ENCODE peak calls at places on chromosomes 2 and 18, in eight cellular contexts. One of them, this sample, is unnamed.

GRCh38 chr18:47986724-47987455 is 56.4 kb upstream of the SMAD2 start:
- DNase-seq in H4: no peak
- DNase-seq in RCC 7860: no peak
- DNase-seq in osteocyte: no peak
- DNase-seq in HuH-7: no peak
- DNase-seq in left colon: no peak
- DNase-seq in astrocyte of the spinal cord: no peak
- DNase-seq in RWPE1: no peak
- DNase-seq in this sample: no peak

GRCh38 chr2:220482751-220483150 is 855.3 kb downstream of the SLC4A3 start:
- DNase-seq in left colon: no peak
- DNase-seq in HuH-7: no peak
- DNase-seq in osteocyte: no peak
- DNase-seq in RCC 7860: no peak
- DNase-seq in astrocyte of the spinal cord: no peak
- DNase-seq in RWPE1: no peak
- DNase-seq in H4: no peak
- DNase-seq in this sample: no peak

GRCh38 chr2:174117951-174118930 is 130.1 kb downstream of the OLA1 start:
- DNase-seq in osteocyte: no peak
- DNase-seq in HuH-7: no peak
- DNase-seq in astrocyte of the spinal cord: peak
- DNase-seq in left colon: no peak
- DNase-seq in H4: peak
- DNase-seq in RWPE1: peak
- DNase-seq in RCC 7860: peak
- DNase-seq in this sample: peak

GRCh38 chr2:185484601-185485000 is 254.0 kb upstream of the FSIP2 start:
- DNase-seq in RCC 7860: no peak
- DNase-seq in HuH-7: no peak
- DNase-seq in osteocyte: no peak
- DNase-seq in H4: no peak
- DNase-seq in astrocyte of the spinal cord: no peak
- DNase-seq in left colon: no peak
- DNase-seq in RWPE1: no peak
- DNase-seq in this sample: no peak

GRCh38 chr2:224085246-224085645 is 46.2 kb upstream of the SERPINE2 start:
- DNase-seq in left colon: no peak
- DNase-seq in HuH-7: no peak
- DNase-seq in osteocyte: no peak
- DNase-seq in astrocyte of the spinal cord: peak
- DNase-seq in H4: no peak
- DNase-seq in RCC 7860: peak
- DNase-seq in RWPE1: peak
- DNase-seq in this sample: peak

GRCh38 chr2:167862787-167863186 is 384.6 kb downstream of the STK39 start:
- DNase-seq in astrocyte of the spinal cord: peak
- DNase-seq in RCC 7860: peak
- DNase-seq in H4: peak
- DNase-seq in osteocyte: no peak
- DNase-seq in RWPE1: peak
- DNase-seq in left colon: no peak
- DNase-seq in HuH-7: no peak
- DNase-seq in this sample: no peak

GRCh38 chr2:180255981-180256380 is 248.9 kb upstream of the CWC22 start:
- DNase-seq in astrocyte of the spinal cord: no peak
- DNase-seq in left colon: no peak
- DNase-seq in RWPE1: no peak
- DNase-seq in RCC 7860: no peak
- DNase-seq in HuH-7: no peak
- DNase-seq in osteocyte: no peak
- DNase-seq in H4: no peak
- DNase-seq in this sample: no peak

GRCh38 chr2:222280795-222281194 is 18.0 kb downstream of the PAX3 start:
- DNase-seq in HuH-7: no peak
- DNase-seq in RCC 7860: no peak
- DNase-seq in H4: no peak
- DNase-seq in osteocyte: no peak
- DNase-seq in RWPE1: no peak
- DNase-seq in astrocyte of the spinal cord: no peak
- DNase-seq in left colon: no peak
- DNase-seq in this sample: no peak

GRCh38 chr2:189096769-189097447 is 82.7 kb downstream of the COL5A2 start:
- DNase-seq in RWPE1: peak
- DNase-seq in RCC 7860: peak
- DNase-seq in H4: peak
- DNase-seq in left colon: no peak
- DNase-seq in HuH-7: no peak
- DNase-seq in astrocyte of the spinal cord: peak
- DNase-seq in osteocyte: no peak
- DNase-seq in this sample: peak

GRCh38 chr2:195663007-195663406 is 6.0 kb downstream of the SLC39A10 start:
- DNase-seq in astrocyte of the spinal cord: no peak
- DNase-seq in RCC 7860: no peak
- DNase-seq in left colon: no peak
- DNase-seq in RWPE1: no peak
- DNase-seq in H4: no peak
- DNase-seq in osteocyte: no peak
- DNase-seq in HuH-7: no peak
- DNase-seq in this sample: no peak

GRCh38 chr18:29147944-29148343 is 971.0 kb upstream of the CDH2 start:
- DNase-seq in HuH-7: no peak
- DNase-seq in osteocyte: no peak
- DNase-seq in astrocyte of the spinal cord: peak
- DNase-seq in RCC 7860: peak
- DNase-seq in H4: peak
- DNase-seq in RWPE1: no peak
- DNase-seq in left colon: no peak
- DNase-seq in this sample: peak

GRCh38 chr2:1736997-1737480 is 7.3 kb downstream of the PXDN start:
- DNase-seq in RWPE1: no peak
- DNase-seq in HuH-7: no peak
- DNase-seq in astrocyte of the spinal cord: peak
- DNase-seq in osteocyte: peak
- DNase-seq in left colon: no peak
- DNase-seq in H4: peak
- DNase-seq in RCC 7860: peak
- DNase-seq in this sample: no peak

GRCh38 chr2:42007596-42007995 is 40.2 kb upstream of the PKDCC start:
- DNase-seq in osteocyte: no peak
- DNase-seq in HuH-7: no peak
- DNase-seq in left colon: no peak
- DNase-seq in RCC 7860: no peak
- DNase-seq in astrocyte of the spinal cord: no peak
- DNase-seq in RWPE1: no peak
- DNase-seq in H4: no peak
- DNase-seq in this sample: no peak

GRCh38 chr2:219079417-219079816 is 18.7 kb upstream of the IHH start:
- DNase-seq in H4: no peak
- DNase-seq in osteocyte: no peak
- DNase-seq in RWPE1: no peak
- DNase-seq in HuH-7: no peak
- DNase-seq in RCC 7860: peak
- DNase-seq in left colon: peak
- DNase-seq in astrocyte of the spinal cord: peak
- DNase-seq in this sample: no peak

GRCh38 chr2:216683846-216684245 is 11.5 kb downstream of the IGFBP5 start:
- DNase-seq in astrocyte of the spinal cord: peak
- DNase-seq in HuH-7: no peak
- DNase-seq in RWPE1: peak
- DNase-seq in RCC 7860: no peak
- DNase-seq in left colon: peak
- DNase-seq in osteocyte: no peak
- DNase-seq in H4: peak
- DNase-seq in this sample: no peak

GRCh38 chr2:28716265-28716865 is 35.3 kb upstream of the PPP1CB start:
- DNase-seq in left colon: peak
- DNase-seq in RCC 7860: peak
- DNase-seq in HuH-7: no peak
- DNase-seq in RWPE1: peak
- DNase-seq in osteocyte: no peak
- DNase-seq in H4: peak
- DNase-seq in astrocyte of the spinal cord: peak
- DNase-seq in this sample: peak

GRCh38 chr2:52034706-52035105 is 1002.8 kb upstream of the NRXN1 start:
- DNase-seq in RWPE1: no peak
- DNase-seq in HuH-7: peak
- DNase-seq in osteocyte: no peak
- DNase-seq in astrocyte of the spinal cord: no peak
- DNase-seq in left colon: no peak
- DNase-seq in H4: no peak
- DNase-seq in RCC 7860: no peak
- DNase-seq in this sample: no peak

GRCh38 chr2:218990612-218991011 is 2.6 kb downstream of the CRYBA2 start:
- DNase-seq in H4: no peak
- DNase-seq in astrocyte of the spinal cord: no peak
- DNase-seq in HuH-7: no peak
- DNase-seq in left colon: no peak
- DNase-seq in osteocyte: no peak
- DNase-seq in RWPE1: no peak
- DNase-seq in RCC 7860: no peak
- DNase-seq in this sample: no peak

GRCh38 chr2:205474746-205475145 is 207.6 kb upstream of the NRP2 start:
- DNase-seq in RWPE1: no peak
- DNase-seq in osteocyte: no peak
- DNase-seq in left colon: no peak
- DNase-seq in HuH-7: no peak
- DNase-seq in astrocyte of the spinal cord: peak
- DNase-seq in H4: no peak
- DNase-seq in RCC 7860: no peak
- DNase-seq in this sample: no peak

GRCh38 chr2:238216651-238217184 is 13.2 kb upstream of the ILKAP start:
- DNase-seq in RWPE1: no peak
- DNase-seq in RCC 7860: no peak
- DNase-seq in astrocyte of the spinal cord: no peak
- DNase-seq in osteocyte: no peak
- DNase-seq in left colon: no peak
- DNase-seq in HuH-7: no peak
- DNase-seq in H4: no peak
- DNase-seq in this sample: no peak

GRCh38 chr2:116413659-116414058 is 1400.8 kb upstream of the DDX18 start:
- DNase-seq in H4: no peak
- DNase-seq in osteocyte: no peak
- DNase-seq in left colon: no peak
- DNase-seq in RWPE1: no peak
- DNase-seq in RCC 7860: no peak
- DNase-seq in astrocyte of the spinal cord: no peak
- DNase-seq in HuH-7: no peak
- DNase-seq in this sample: no peak

GRCh38 chr2:207632575-207633492 is 7.6 kb upstream of the METTL21A start:
- DNase-seq in osteocyte: no peak
- DNase-seq in astrocyte of the spinal cord: no peak
- DNase-seq in left colon: no peak
- DNase-seq in H4: peak
- DNase-seq in HuH-7: peak
- DNase-seq in RCC 7860: peak
- DNase-seq in RWPE1: peak
- DNase-seq in this sample: no peak

GRCh38 chr2:116810071-116810470 is 1004.4 kb upstream of the DDX18 start:
- DNase-seq in H4: no peak
- DNase-seq in HuH-7: no peak
- DNase-seq in RCC 7860: no peak
- DNase-seq in left colon: no peak
- DNase-seq in RWPE1: peak
- DNase-seq in osteocyte: no peak
- DNase-seq in astrocyte of the spinal cord: peak
- DNase-seq in this sample: no peak

GRCh38 chr2:186784930-186785329 is 64.0 kb downstream of the ZSWIM2 start:
- DNase-seq in RWPE1: no peak
- DNase-seq in astrocyte of the spinal cord: no peak
- DNase-seq in RCC 7860: no peak
- DNase-seq in left colon: no peak
- DNase-seq in H4: no peak
- DNase-seq in osteocyte: no peak
- DNase-seq in HuH-7: no peak
- DNase-seq in this sample: no peak

GRCh38 chr2:102473020-102473419 is at the start of gene SLC9A4:
- DNase-seq in astrocyte of the spinal cord: peak
- DNase-seq in RCC 7860: peak
- DNase-seq in left colon: no peak
- DNase-seq in H4: peak
- DNase-seq in RWPE1: peak
- DNase-seq in osteocyte: peak
- DNase-seq in HuH-7: peak
- DNase-seq in this sample: peak

GRCh38 chr2:111897630-111897923 is 830 bp upstream of the MERTK start:
- DNase-seq in HuH-7: no peak
- DNase-seq in RWPE1: no peak
- DNase-seq in osteocyte: no peak
- DNase-seq in H4: no peak
- DNase-seq in left colon: no peak
- DNase-seq in astrocyte of the spinal cord: peak
- DNase-seq in RCC 7860: no peak
- DNase-seq in this sample: no peak

GRCh38 chr18:24270937-24271380 is 126.7 kb downstream of the OSBPL1A start:
- DNase-seq in RWPE1: peak
- DNase-seq in HuH-7: peak
- DNase-seq in left colon: no peak
- DNase-seq in osteocyte: no peak
- DNase-seq in H4: peak
- DNase-seq in astrocyte of the spinal cord: peak
- DNase-seq in RCC 7860: no peak
- DNase-seq in this sample: peak

GRCh38 chr2:174014699-174015070 is 49.5 kb upstream of the SP3 start:
- DNase-seq in RCC 7860: no peak
- DNase-seq in RWPE1: no peak
- DNase-seq in HuH-7: no peak
- DNase-seq in left colon: no peak
- DNase-seq in H4: no peak
- DNase-seq in astrocyte of the spinal cord: no peak
- DNase-seq in osteocyte: no peak
- DNase-seq in this sample: no peak

GRCh38 chr2:131027566-131028528 is 65.4 kb downstream of the FAM168B start:
- DNase-seq in osteocyte: peak
- DNase-seq in HuH-7: no peak
- DNase-seq in astrocyte of the spinal cord: no peak
- DNase-seq in left colon: no peak
- DNase-seq in H4: no peak
- DNase-seq in RCC 7860: no peak
- DNase-seq in RWPE1: no peak
- DNase-seq in this sample: no peak

GRCh38 chr18:8341481-8342230 is 267.6 kb upstream of the RAB12 start:
- DNase-seq in RCC 7860: peak
- DNase-seq in RWPE1: no peak
- DNase-seq in osteocyte: no peak
- DNase-seq in left colon: no peak
- DNase-seq in astrocyte of the spinal cord: peak
- DNase-seq in H4: peak
- DNase-seq in HuH-7: peak
- DNase-seq in this sample: no peak

GRCh38 chr18:45398448-45398847 is 216.8 kb upstream of the SLC14A2 start:
- DNase-seq in osteocyte: no peak
- DNase-seq in RWPE1: no peak
- DNase-seq in astrocyte of the spinal cord: no peak
- DNase-seq in RCC 7860: no peak
- DNase-seq in left colon: no peak
- DNase-seq in H4: peak
- DNase-seq in HuH-7: no peak
- DNase-seq in this sample: no peak